ENCODE peak calls at places on chromosomes 7 and 10, in six cellular contexts. S, U, X, B, D and Q are unnamed samples.

GRCh38 chr10:100993986-100994708 is 5.5 kb upstream of the LZTS2 start:
- DNase-seq in S (no peak), U (peak), X (peak), B (peak), D (no peak), Q (no peak)

GRCh38 chr7:66176914-66177313 is 28.2 kb upstream of the TPST1 start:
- DNase-seq in S (no peak), U (no peak), X (no peak), B (no peak), D (no peak), Q (no peak)

GRCh38 chr7:27910341-27910740 is 170.4 kb downstream of the TAX1BP1 start:
- DNase-seq in S (peak), U (no peak), X (peak), B (no peak), D (no peak), Q (no peak)

GRCh38 chr10:70492786-70493659 is 14.5 kb downstream of the PALD1 start:
- DNase-seq in S (peak), U (no peak), X (peak), B (no peak), D (no peak), Q (no peak)

GRCh38 chr10:69573056-69573806 is at the start of gene NEUROG3:
- DNase-seq in S (no peak), U (no peak), X (no peak), B (no peak), D (no peak), Q (no peak)

GRCh38 chr10:29479081-29479917 is 155.5 kb downstream of the SVIL start:
- DNase-seq in S (peak), U (no peak), X (peak), B (no peak), D (no peak), Q (no peak)

GRCh38 chr7:121752706-121753105 is 120.3 kb upstream of the PTPRZ1 start:
- DNase-seq in S (peak), U (no peak), X (peak), B (peak), D (no peak), Q (no peak)

GRCh38 chr7:20798081-20798693 is 11.5 kb upstream of the SP8 start:
- DNase-seq in S (no peak), U (no peak), X (no peak), B (peak), D (no peak), Q (no peak)

GRCh38 chr7:117250801-117251200 is 72.1 kb downstream of the WNT2 start:
- DNase-seq in S (peak), U (no peak), X (peak), B (no peak), D (no peak), Q (no peak)

GRCh38 chr10:13453896-13454295 is 74.9 kb downstream of the BEND7 start:
- DNase-seq in S (no peak), U (no peak), X (no peak), B (no peak), D (no peak), Q (no peak)

GRCh38 chr10:102809753-102810152 is 27.5 kb downstream of the CYP17A1 start:
- DNase-seq in S (no peak), U (no peak), X (no peak), B (no peak), D (no peak), Q (no peak)

GRCh38 chr7:124924906-124925305 is 4.7 kb downstream of the POT1 start:
- DNase-seq in S (no peak), U (no peak), X (no peak), B (no peak), D (no peak), Q (no peak)

GRCh38 chr7:39910108-39910869 is 39.8 kb upstream of the CDK13 start:
- DNase-seq in S (peak), U (no peak), X (peak), B (no peak), D (no peak), Q (no peak)

GRCh38 chr10:79445708-79446450 is 455 bp upstream of the ZCCHC24 start:
- DNase-seq in S (peak), U (peak), X (peak), B (peak), D (peak), Q (peak)

GRCh38 chr7:7331523-7331922 is 149.2 kb downstream of the C1GALT1 start:
- DNase-seq in S (no peak), U (no peak), X (no peak), B (no peak), D (no peak), Q (no peak)

GRCh38 chr7:139777304-139777890 is 401 bp downstream of the HIPK2 start:
- DNase-seq in S (no peak), U (peak), X (no peak), B (peak), D (peak), Q (no peak)

GRCh38 chr7:25121599-25121998 is 3.5 kb downstream of the CYCS start:
- DNase-seq in S (no peak), U (no peak), X (no peak), B (no peak), D (no peak), Q (no peak)

GRCh38 chr7:25116621-25117020 is 8.4 kb downstream of the CYCS start:
- DNase-seq in S (no peak), U (no peak), X (peak), B (no peak), D (no peak), Q (no peak)

GRCh38 chr7:25117226-25118047 is 7.6 kb downstream of the CYCS start:
- DNase-seq in S (no peak), U (no peak), X (peak), B (no peak), D (no peak), Q (no peak)

GRCh38 chr7:25119102-25119501 is 6.0 kb downstream of the CYCS start:
- DNase-seq in S (no peak), U (no peak), X (no peak), B (no peak), D (no peak), Q (no peak)

DNA sequence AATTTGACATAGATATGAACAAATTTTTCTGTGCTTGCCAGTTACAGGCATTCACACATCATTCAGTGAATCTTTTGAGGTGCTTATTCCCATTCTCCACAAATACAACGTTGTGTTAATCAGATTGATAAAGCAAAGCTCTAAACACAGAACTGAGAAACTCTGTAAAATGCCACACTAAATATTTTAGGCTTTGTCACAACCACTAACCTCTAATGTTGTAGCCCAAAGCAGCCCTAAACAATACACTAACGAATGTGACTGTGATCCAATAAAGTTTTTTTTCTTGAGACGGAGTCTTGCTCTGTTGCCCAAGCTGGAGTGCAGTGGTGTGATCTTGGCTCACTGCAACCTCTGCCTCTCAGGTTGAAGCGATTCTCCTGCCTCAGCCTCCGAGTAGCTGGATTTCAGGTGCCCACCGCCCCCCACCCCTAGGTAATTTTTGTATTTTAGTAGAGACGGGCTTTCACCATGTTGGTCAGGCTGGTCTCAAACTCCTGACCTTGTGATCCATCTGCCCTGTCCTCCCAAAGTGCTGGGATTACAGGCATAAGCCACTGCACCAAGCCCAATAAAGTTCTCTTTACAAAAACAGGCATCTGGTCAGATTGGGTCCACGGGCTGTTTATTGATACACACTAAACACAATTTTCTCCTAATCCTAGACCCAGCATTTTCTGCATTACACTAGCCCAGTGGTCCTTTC is 6.9 kb downstream of the CYCS start:
- DNase-seq in S (no peak), U (no peak), X (no peak), B (no peak), D (no peak), Q (no peak)
- H3K4me3 ChIP-seq in S (no peak), U (no peak), X (no peak), B (no peak), D (no peak), Q (no peak)

GRCh38 chr10:71844695-71845094 is 6.4 kb downstream of the PSAP start:
- DNase-seq in S (no peak), U (no peak), X (no peak), B (no peak), D (no peak), Q (no peak)

GRCh38 chr10:71847418-71847817 is 3.6 kb downstream of the PSAP start:
- DNase-seq in S (no peak), U (no peak), X (no peak), B (no peak), D (no peak), Q (no peak)

GRCh38 chr10:71846816-71847215 is 4.2 kb downstream of the PSAP start:
- DNase-seq in S (no peak), U (no peak), X (no peak), B (no peak), D (no peak), Q (no peak)

GRCh38 chr10:71844084-71844483 is 7.0 kb downstream of the PSAP start:
- DNase-seq in S (no peak), U (no peak), X (no peak), B (no peak), D (no peak), Q (no peak)

GRCh38 chr10:71845410-71846406 is 5.3 kb downstream of the PSAP start:
- DNase-seq in S (no peak), U (no peak), X (peak), B (no peak), D (no peak), Q (no peak)
- H3K27ac ChIP-seq in S (no peak), U (no peak), X (no peak), B (peak), D (peak), Q (no peak)

GRCh38 chr7:129784437-129784782 is 168.3 kb downstream of the UBE2H start:
- DNase-seq in S (no peak), U (no peak), X (no peak), B (no peak), D (no peak), Q (no peak)

GRCh38 chr7:129781128-129781855 is 169.8 kb downstream of the NRF1 start:
- DNase-seq in S (no peak), U (no peak), X (no peak), B (no peak), D (no peak), Q (no peak)

GRCh38 chr7:129781856-129782256 is 170.3 kb downstream of the NRF1 start:
- DNase-seq in S (no peak), U (no peak), X (no peak), B (no peak), D (no peak), Q (no peak)

GRCh38 chr7:129783097-129783919 is 169.5 kb downstream of the UBE2H start:
- DNase-seq in S (no peak), U (no peak), X (no peak), B (no peak), D (no peak), Q (no peak)

DNA sequence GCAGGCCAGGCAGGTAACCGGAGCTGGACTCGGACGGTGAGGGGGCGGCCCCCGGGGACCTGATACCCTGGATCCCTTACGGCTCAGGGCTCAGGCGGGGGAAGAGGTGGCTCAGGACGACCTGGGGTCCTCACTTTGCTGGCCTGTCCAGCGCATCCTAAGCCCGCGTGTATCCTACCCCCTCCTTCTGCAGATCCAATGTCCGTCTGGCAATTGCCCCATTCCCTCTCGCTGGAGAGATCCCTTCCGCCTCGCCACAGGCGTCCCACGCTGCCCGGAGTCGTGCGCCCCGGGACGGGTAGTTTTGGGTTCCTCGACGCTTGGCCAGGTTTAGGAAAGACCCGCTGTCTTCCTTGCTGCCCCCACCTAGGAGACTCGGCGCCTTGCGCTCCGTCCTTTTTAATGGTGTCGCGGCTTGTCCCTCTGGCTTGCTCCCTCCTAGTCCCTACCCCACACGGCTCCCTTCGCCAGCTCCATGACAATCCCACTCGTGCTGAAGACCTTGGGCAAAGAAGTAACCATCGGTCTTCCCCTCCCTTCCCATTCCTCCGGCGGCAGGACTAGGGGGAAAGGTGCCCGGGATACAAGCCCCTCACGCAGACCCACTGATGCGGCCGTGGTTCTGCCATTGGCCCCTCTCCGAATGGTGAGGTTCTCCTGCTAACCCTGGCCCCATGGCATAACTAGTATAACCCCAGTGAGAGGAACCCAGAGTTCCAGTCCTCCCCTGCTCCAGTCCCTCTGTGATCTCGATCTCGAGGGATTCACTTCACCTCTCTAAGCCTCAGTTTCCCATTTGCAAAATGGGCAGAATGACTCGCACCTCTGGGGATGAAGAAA is 170.3 kb downstream of the UBE2H start:
- DNase-seq in S (no peak), U (no peak), X (no peak), B (no peak), D (no peak), Q (no peak)
- H3K4me3 ChIP-seq in S (no peak), U (no peak), X (no peak), B (no peak), D (no peak), Q (peak)

DNA sequence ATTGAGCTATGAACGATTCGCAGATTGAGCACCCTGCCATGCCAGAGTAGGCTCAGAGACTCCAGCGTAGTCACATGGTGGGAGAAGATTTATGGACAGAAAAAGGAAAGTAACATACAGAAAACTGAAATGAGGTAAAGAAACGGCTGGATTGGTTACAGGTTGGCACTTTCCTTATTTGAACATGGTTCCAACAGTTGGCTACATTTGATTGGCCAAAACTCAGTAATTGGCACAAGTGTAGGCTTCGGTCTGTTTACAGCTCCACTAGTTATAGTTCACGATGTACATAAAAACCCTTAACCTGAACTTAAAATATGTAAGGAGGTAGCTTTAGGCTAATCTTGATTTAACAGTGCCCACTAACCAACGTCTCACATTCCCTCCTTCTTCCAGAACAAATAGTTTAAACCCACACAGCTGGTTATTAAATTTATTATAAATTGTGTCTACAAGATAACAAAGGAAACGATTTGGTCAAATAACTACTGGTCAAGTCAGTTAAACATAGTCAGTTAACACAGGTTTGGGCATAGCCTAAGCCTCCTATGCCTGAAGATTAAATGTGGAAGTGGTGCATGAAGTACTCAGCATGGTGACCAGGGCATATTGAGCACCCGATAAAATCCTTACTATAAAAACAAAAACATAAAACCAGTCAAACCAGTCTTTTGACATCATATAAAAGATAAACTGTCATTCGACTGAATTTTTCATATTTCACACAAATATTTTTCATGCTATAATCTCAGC is 17.9 kb upstream of the MTERF1 start:
- DNase-seq in S (no peak), U (no peak), X (no peak), B (no peak), D (no peak), Q (no peak)
- H3K27ac ChIP-seq in S (no peak), U (no peak), X (no peak), B (no peak), D (no peak), Q (no peak)